ENCODE peak calls at places on chromosomes 12 and 14, in four cellular contexts. C, R, V and D are unnamed samples.

GRCh38 chr12:116919706-116920485 is 9.1 kb downstream of the FBXW8 start:
- DNase-seq in V (no peak), C (no peak), R (no peak), D (no peak)

GRCh38 chr12:125292700-125293099 is 227.5 kb downstream of the AACS start:
- DNase-seq in C (peak), R (no peak), V (no peak), D (no peak)

GRCh38 chr12:63889721-63890509 is 45.4 kb downstream of the SRGAP1 start:
- DNase-seq in V (no peak), C (no peak), R (peak), D (no peak)

GRCh38 chr14:24115451-24116110 is 832 bp upstream of the NRL start:
- DNase-seq in C (peak), R (no peak), V (no peak), D (no peak)

GRCh38 chr12:117472983-117473382 is 111.6 kb upstream of the NOS1 start:
- DNase-seq in C (peak), R (peak), V (peak), D (peak)

GRCh38 chr12:128382946-128383739 is 116.2 kb downstream of the TMEM132C start:
- DNase-seq in C (no peak), V (peak), R (no peak), D (no peak)

GRCh38 chr14:58669556-58670200 is 31.9 kb downstream of the DACT1 start:
- DNase-seq in R (no peak), V (no peak), C (no peak), D (no peak)

GRCh38 chr12:116601524-116601923 is 42.3 kb downstream of the MAP1LC3B2 start:
- DNase-seq in V (no peak), R (no peak), C (no peak), D (no peak)

GRCh38 chr12:106309671-106310313 is 7.3 kb downstream of the TCP11L2 start:
- DNase-seq in C (no peak), V (no peak), R (no peak), D (no peak)

GRCh38 chr14:47674148-47674545 is 1.3 kb downstream of the MDGA2 start:
- DNase-seq in R (no peak), C (no peak), V (peak), D (no peak)

GRCh38 chr12:3101309-3102022 is 24.3 kb downstream of the TSPAN9 start:
- DNase-seq in V (no peak), C (no peak), R (no peak), D (no peak)

GRCh38 chr12:106954462-106955376 is 988 bp upstream of the TMEM263 start:
- DNase-seq in R (no peak), V (peak), C (peak), D (no peak)

GRCh38 chr14:68471029-68471963 is 321.6 kb downstream of the ZFP36L1 start:
- DNase-seq in V (peak), R (no peak), C (no peak), D (no peak)

GRCh38 chr14:71324767-71325272 is 417.6 kb downstream of the PCNX1 start:
- DNase-seq in V (no peak), C (no peak), R (no peak), D (no peak)

GRCh38 chr12:124919646-124920352 is 5.3 kb upstream of the UBC start:
- DNase-seq in V (no peak), R (no peak), C (no peak), D (no peak)

GRCh38 chr14:24367506-24368214 is at the start of gene NFATC4:
- DNase-seq in V (peak), C (peak), R (peak), D (peak)

GRCh38 chr12:54356951-54357356 is 7.3 kb downstream of the GPR84 start:
- DNase-seq in V (peak), C (no peak), R (no peak), D (no peak)

GRCh38 chr12:19808371-19808770 is 369.1 kb downstream of the AEBP2 start:
- DNase-seq in R (no peak), V (no peak), C (no peak), D (no peak)

GRCh38 chr12:113591480-113591971 is 119.9 kb upstream of the LHX5 start:
- DNase-seq in V (peak), R (no peak), C (peak), D (no peak)

GRCh38 chr12:2251485-2252179 is 198.8 kb downstream of the CACNA1C start:
- DNase-seq in V (no peak), C (no peak), R (no peak), D (no peak)

GRCh38 chr12:125341422-125341821 is 276.2 kb downstream of the AACS start:
- DNase-seq in V (no peak), R (no peak), C (no peak), D (no peak)

GRCh38 chr12:4270670-4271432 is 2.7 kb upstream of the CCND2 start:
- DNase-seq in R (no peak), V (peak), C (no peak), D (no peak)

GRCh38 chr12:113322353-113322752 is 12.6 kb downstream of the SLC8B1 start:
- DNase-seq in R (no peak), V (no peak), C (no peak), D (no peak)

GRCh38 chr12:32397703-32398102 is 1.7 kb upstream of the FGD4 start:
- DNase-seq in R (no peak), V (peak), C (no peak), D (no peak)

GRCh38 chr14:51462706-51463105 is 189.0 kb upstream of the FRMD6 start:
- DNase-seq in C (no peak), R (no peak), V (no peak), D (no peak)

GRCh38 chr14:91888641-91889476 is 21.5 kb upstream of the TC2N start:
- DNase-seq in C (no peak), R (no peak), V (no peak), D (no peak)

GRCh38 chr12:71438670-71439361 is 782 bp upstream of the LGR5 start:
- DNase-seq in R (peak), C (no peak), V (no peak), D (no peak)

GRCh38 chr14:59004012-59004411 is 184.5 kb upstream of the DAAM1 start:
- DNase-seq in C (no peak), V (no peak), R (no peak), D (no peak)

GRCh38 chr14:94089479-94089878 is 8.4 kb downstream of the IFI27L1 start:
- DNase-seq in C (no peak), V (no peak), R (no peak), D (no peak)

GRCh38 chr14:102898776-102899515 is 23.5 kb upstream of the AMN start:
- DNase-seq in R (no peak), V (no peak), C (no peak), D (no peak)

GRCh38 chr14:95463173-95463901 is 53.1 kb downstream of the SYNE3 start:
- DNase-seq in C (no peak), V (no peak), R (no peak), D (no peak)

GRCh38 chr12:16347391-16348298 is at the start of gene MGST1:
- DNase-seq in C (peak), V (peak), R (peak), D (peak)

GRCh38 chr12:90501412-90501811 is 453.6 kb downstream of the CCER1 start:
- DNase-seq in V (no peak), R (no peak), C (no peak), D (no peak)

GRCh38 chr12:122366685-122367475 is 55.6 kb downstream of the CLIP1 start:
- DNase-seq in V (no peak), C (peak), R (peak), D (peak)

GRCh38 chr14:94769413-94770250 is at the start of gene GSC:
- DNase-seq in V (peak), R (no peak), C (no peak), D (no peak)

DNA sequence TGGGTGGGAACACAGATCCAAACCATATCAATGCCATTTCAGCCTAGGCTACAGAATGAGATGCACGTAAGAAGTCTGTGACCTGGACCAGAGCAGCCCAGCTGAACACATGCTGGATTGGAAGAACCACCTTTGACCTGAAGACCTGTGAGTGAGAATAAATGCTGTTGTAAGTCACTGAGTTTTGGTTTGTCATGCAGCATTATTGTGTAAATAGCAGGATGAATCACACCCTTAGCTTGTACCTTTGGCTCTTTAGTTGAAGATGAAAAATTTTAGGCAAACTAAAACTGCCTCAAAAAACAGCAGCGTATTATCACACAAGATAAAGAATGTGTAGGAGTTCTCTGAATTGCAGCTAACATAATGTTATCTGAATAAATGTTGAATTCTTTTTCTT is 199.4 kb upstream of the LRIG3 start:
- DNase-seq in R (no peak), V (no peak), C (no peak), D (no peak)
- TF ChIP-seq SIN3A in R (no peak), V (no peak), C (no peak), D (no peak)

DNA sequence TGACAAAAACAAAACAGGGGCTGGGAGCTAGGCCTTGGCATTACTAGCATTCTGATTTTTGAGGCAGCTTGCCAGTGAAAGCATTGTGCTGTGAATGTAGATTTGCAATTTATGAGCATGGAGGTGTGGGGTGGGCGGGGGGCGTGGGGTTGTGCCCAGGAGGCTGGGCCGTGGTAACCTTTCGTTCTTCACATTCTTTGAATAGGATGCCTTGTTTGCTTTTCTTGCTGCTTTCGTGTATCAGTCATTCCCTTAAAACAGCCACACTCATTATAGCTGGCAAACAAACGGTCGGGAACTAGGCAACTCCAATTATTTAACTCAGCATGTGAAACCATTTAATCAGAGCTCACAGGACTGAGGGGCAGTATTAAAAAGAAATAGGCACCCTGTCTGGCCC is 115.9 kb upstream of the PELI2 start:
- DNase-seq in C (no peak), R (no peak), V (no peak), D (no peak)
- TF ChIP-seq CEBPB in C (no peak), R (no peak), V (no peak), D (no peak)

DNA sequence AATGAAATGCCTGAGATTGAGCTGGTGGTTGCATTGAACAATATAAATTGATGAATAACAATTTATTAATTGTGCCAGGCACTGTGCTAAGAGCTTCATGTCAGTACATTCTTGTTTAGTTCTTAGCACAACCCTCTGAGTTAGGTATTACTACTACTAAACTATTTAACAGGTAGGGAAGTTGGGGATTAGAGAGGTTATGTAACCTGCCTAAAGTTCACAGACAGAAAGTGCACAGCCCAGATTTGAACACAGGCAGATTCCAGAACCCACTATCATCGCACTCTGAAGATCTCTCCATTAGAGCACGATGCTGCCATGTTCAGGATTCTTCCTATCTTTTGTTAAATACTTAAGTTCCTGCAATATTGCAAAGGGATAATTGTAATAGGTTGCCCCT is 49.3 kb downstream of the ETV6 start:
- DNase-seq in C (no peak), R (no peak), V (no peak), D (no peak)
- TF ChIP-seq SIN3A in C (no peak), R (no peak), V (no peak), D (no peak)

GRCh38 chr12:57522887-57523705 is 472 bp downstream of the MBD6 start:
- DNase-seq in R (no peak), V (peak), C (peak), D (no peak)
- TF ChIP-seq CEBPB in R (peak), V (no peak), C (peak), D (no peak)

DNA sequence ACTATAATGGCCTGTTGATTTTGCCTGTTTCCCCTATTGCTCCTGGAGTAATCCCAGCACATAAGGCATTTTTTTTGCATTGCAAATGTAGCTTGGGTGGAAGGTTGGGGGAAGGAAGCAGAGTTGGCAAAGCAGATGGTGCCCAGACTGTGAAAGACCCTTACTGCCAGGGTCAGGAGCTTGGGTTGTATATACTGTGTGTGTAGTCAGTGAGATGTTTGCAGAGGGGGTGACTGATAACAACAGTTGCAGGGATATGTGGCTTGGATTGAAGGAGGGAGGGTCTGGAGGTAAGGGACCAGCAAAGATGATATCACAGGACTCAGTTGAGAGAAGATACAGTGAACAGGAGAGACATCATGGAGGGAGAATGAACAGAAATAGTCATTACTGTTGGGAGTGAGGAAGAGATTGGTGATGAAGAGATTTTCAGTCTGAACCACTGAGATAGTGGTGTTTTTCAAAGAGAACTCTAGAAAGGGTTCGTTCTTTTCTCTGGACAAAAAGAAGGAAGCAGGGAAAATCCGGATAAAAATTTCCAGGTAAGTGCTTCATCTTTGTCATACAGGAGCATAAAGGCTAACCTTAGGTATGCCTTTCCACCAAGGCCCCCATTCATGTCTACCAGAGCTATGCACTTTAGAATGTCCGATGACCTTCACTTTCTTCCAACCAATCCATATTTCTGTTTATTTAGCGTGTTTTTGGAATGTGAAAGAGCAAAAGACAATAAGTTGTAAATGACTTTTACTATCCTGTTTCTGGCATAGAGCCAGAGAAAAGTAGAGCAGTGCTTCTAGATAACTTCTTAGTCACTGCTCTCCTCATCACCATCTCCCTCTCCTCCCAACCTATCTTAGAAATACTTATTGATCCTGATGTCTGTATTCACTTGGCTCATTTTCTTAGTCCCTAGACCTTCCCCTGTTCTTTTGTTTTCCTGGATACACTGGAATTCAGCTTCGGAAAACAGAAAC is 116.4 kb downstream of the TTC6 start:
- DNase-seq in V (no peak), R (peak), C (no peak), D (no peak)
- TF ChIP-seq SIN3A in V (no peak), R (no peak), C (no peak), D (no peak)

DNA sequence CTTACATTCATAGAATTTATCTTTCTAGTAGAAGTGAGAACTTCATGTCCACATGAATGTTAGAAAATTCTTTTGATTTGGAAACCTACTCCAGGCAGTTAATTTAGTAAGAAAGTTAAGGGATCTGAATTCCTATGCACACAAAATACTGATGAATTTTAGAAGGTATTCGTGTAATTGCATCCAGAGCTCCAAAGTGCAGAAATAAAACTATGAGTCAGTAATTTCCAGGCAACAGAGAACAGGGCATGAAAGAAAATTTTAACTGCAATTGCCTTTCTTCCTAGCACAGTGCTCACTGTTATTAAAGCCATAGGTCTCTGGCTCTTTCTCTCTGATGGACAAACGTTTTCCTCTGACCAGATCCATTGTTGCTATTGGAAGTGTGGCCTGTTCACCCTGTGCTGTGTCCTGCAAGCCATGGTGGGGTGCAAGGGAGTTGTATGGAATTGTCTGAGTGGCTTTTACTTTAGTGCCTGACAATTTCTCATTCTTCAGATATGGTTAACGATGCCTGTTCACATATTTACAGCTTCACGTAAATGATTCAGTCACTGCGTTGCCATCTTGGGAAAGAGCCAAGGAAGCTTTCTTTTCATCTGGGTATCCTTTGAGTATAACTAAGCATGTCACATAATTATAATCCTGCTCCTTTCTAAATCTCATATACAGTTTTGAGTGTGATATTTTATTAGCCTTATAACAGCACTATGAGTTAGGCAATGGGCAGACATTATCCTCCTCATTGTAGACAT is 145.1 kb downstream of the ACSS3 start:
- DNase-seq in V (no peak), R (no peak), C (no peak), D (no peak)
- TF ChIP-seq CEBPB in V (no peak), R (no peak), C (no peak), D (no peak)

GRCh38 chr14:72808564-72808963 is 85.3 kb downstream of the DPF3 start:
- DNase-seq in C (no peak), V (no peak), R (no peak), D (no peak)
- TF ChIP-seq SIN3A in C (no peak), V (no peak), R (no peak), D (no peak)

GRCh38 chr12:29537292-29537691 is 39.8 kb upstream of the OVCH1 start:
- DNase-seq in R (no peak), V (no peak), C (no peak), D (no peak)

GRCh38 chr12:29533815-29534489 is 36.5 kb upstream of the OVCH1 start:
- DNase-seq in V (no peak), C (no peak), R (no peak), D (no peak)

DNA sequence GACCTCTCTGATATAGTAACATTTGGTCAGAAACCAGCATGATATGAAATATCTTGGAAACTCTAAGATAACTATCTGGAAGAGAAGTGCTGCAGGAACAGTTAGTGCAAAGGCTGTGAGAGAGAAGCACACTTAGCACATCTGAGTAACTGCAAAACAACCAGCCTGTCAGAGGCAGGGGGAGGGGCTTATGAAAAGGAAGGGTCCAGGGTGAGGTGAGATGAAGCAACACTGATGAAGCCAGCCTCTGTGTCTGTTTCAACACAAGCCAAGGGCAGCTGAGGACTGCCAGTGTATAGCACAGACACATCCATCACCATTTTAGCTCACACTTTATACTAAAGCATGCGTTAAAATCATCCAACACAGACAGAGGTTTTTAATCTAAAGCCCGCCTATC is 37.4 kb upstream of the OVCH1 start:
- DNase-seq in C (no peak), V (no peak), R (peak), D (no peak)
- TF ChIP-seq CEBPB in C (no peak), V (peak), R (peak), D (no peak)

GRCh38 chr12:51907864-51908425 is 641 bp downstream of the ACVRL1 start:
- DNase-seq in V (no peak), C (no peak), R (no peak), D (no peak)

GRCh38 chr12:51907083-51907863 is at the start of gene ACVRL1:
- DNase-seq in V (no peak), C (no peak), R (no peak), D (no peak)

GRCh38 chr12:51906452-51907082 is 737 bp upstream of the ACVRL1 start:
- DNase-seq in R (no peak), C (no peak), V (no peak), D (no peak)

GRCh38 chr12:51904951-51905471 is 2.3 kb upstream of the ACVRL1 start:
- DNase-seq in R (no peak), C (no peak), V (no peak), D (no peak)

GRCh38 chr12:51905507-51906438 is 1.5 kb upstream of the ACVRL1 start:
- DNase-seq in V (no peak), C (peak), R (no peak), D (no peak)
- TF ChIP-seq SIN3A in V (no peak), C (no peak), R (no peak), D (no peak)

DNA sequence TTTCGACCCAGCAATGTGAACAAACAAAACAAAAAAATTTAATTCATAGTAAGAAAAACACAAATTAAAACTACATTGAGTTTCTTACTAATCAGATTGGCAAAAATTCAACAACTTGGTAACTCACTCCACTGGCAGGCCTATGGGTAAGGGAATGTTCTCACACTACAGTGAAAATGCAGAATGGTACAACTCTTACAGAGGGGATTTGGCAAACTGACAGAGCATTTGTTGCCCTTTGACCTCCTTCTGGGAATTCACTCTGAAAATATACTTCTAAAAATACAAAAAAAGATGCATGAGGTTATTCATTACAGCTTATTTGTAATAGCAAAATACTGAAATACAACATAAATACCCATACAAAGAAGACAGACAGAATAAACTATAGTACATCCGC is 32.8 kb downstream of the ABCD2 start:
- DNase-seq in C (no peak), R (no peak), V (no peak), D (no peak)
- TF ChIP-seq CEBPB in C (no peak), R (no peak), V (no peak), D (no peak)